ENCODE peak calls at places on chromosome 19, in six cellular contexts. W is activated CD4-positive, alpha-beta T cell treated with anti-CD3 and anti-CD28 coated beads for 24 hours; Q is naive thymus-derived CD8-positive, alpha-beta T cell; U is astrocyte; S is DMS153; L is neural progenitor cell. B is an unnamed sample.

GRCh38 chr19:8654591-8655339 is 24.3 kb downstream of the NFILZ start:
- DNase-seq in W (peak; percentile 58), Q (peak; percentile 72), U (no peak), S (no peak), L (peak; percentile 82), B (peak; percentile 94)

GRCh38 chr19:13981988-13982501 is 24.1 kb downstream of the RFX1 start:
- DNase-seq in W (no peak), Q (no peak), U (no peak), S (no peak), L (no peak), B (peak; percentile 40)

GRCh38 chr19:51257471-51257870 is 6.6 kb downstream of the SIGLECL1 start:
- DNase-seq in W (no peak), Q (no peak), U (no peak), S (no peak), L (no peak), B (no peak)

GRCh38 chr19:48500830-48501445 is 10.7 kb downstream of the LMTK3 start:
- DNase-seq in W (no peak), Q (no peak), U (no peak), S (no peak), L (no peak), B (no peak)

GRCh38 chr19:843836-844299 is 3.1 kb downstream of the PRTN3 start:
- DNase-seq in W (no peak), Q (no peak), U (no peak), S (no peak), L (peak; percentile 42), B (peak; percentile 73)

GRCh38 chr19:21519488-21519887 is 14.1 kb downstream of the ZNF429 start:
- DNase-seq in W (no peak), Q (no peak), U (no peak), S (no peak), L (no peak), B (no peak)

GRCh38 chr19:1173160-1173844 is 766 bp downstream of the SBNO2 start:
- DNase-seq in W (no peak), Q (no peak), U (no peak), S (no peak), L (peak; percentile 46), B (peak; percentile 82)

GRCh38 chr19:11279505-11280236 is 16.3 kb upstream of the TSPAN16 start:
- DNase-seq in W (no peak), Q (peak; percentile 77), U (no peak), S (no peak), L (no peak), B (no peak)

B was measured in H7.